ENCODE peak calls at places on chromosome 10, in four cellular contexts. S is CD14-positive monocyte, P is heart left ventricle, A is neural crest cell. C is an unnamed sample.

GRCh38 chr10:125262920-125263319 is 102.6 kb upstream of the CTBP2 start:
- DNase-seq in S (no peak), A (no peak), P (no peak), C (no peak)

GRCh38 chr10:126013489-126014281 is 117.3 kb downstream of the FANK1 start:
- DNase-seq in P (no peak), A (no peak), S (no peak), C (no peak)

GRCh38 chr10:13586676-13587355 is at the start of gene PRPF18:
- DNase-seq in P (peak; percentile 95), A (peak; percentile 92), S (peak; percentile 90), C (peak; percentile 93)

GRCh38 chr10:109103278-109103677 is 820.0 kb downstream of the XPNPEP1 start:
- DNase-seq in P (no peak), S (no peak), A (no peak), C (no peak)

GRCh38 chr10:77358666-77359065 is 278.9 kb downstream of the KCNMA1 start:
- DNase-seq in A (no peak), S (no peak), P (no peak), C (no peak)

GRCh38 chr10:5413012-5413938 is 918 bp downstream of the NET1 start:
- DNase-seq in A (peak; percentile 5), P (no peak), S (no peak), C (no peak)

GRCh38 chr10:87927091-87927490 is 63.7 kb downstream of the PTEN start:
- DNase-seq in P (no peak), A (no peak), S (no peak), C (no peak)

GRCh38 chr10:95423327-95424005 is 132.7 kb upstream of the PDLIM1 start:
- DNase-seq in P (no peak), S (no peak), A (no peak), C (no peak)

GRCh38 chr10:111107023-111107422 is 30.2 kb downstream of the ADRA2A start:
- DNase-seq in S (no peak), P (no peak), A (no peak), C (no peak)

GRCh38 chr10:71978476-71978875 is 14.3 kb downstream of the CHST3 start:
- DNase-seq in A (no peak), S (no peak), P (no peak), C (no peak)

GRCh38 chr10:26480909-26481703 is 43.0 kb downstream of the APBB1IP start:
- DNase-seq in P (no peak), S (peak; percentile 71), A (no peak), C (no peak)

GRCh38 chr10:12333382-12334185 is 15.8 kb upstream of the CAMK1D start:
- DNase-seq in A (no peak), S (peak; percentile 92), P (peak; percentile 73), C (no peak)

GRCh38 chr10:46551701-46552525 is 4.5 kb downstream of the GPRIN2 start:
- DNase-seq in P (peak; percentile 71), S (peak; percentile 44), A (peak; percentile 1), C (peak; percentile 5)

GRCh38 chr10:100996678-100997363 is 2.8 kb upstream of the LZTS2 start:
- DNase-seq in P (no peak), A (no peak), S (no peak), C (peak; percentile 62)

GRCh38 chr10:75982611-75983369 is 551.4 kb downstream of the LRMDA start:
- DNase-seq in S (no peak), P (no peak), A (no peak), C (no peak)

GRCh38 chr10:95295031-95295755 is 4.4 kb upstream of the PDLIM1 start:
- DNase-seq in A (no peak), S (no peak), P (peak; percentile 72), C (peak; percentile 38)

GRCh38 chr10:11180228-11180627 is 162.6 kb downstream of the CELF2 start:
- DNase-seq in A (no peak), S (peak; percentile 88), P (no peak), C (no peak)

GRCh38 chr10:103475437-103475836 is 3.6 kb downstream of the CALHM3 start:
- DNase-seq in P (no peak), A (no peak), S (no peak), C (no peak)
- TF ChIP-seq CTCF in P (no peak), A (no peak), S (no peak), C (no peak)

GRCh38 chr10:128268015-128268722 is 141.9 kb upstream of the MKI67 start:
- DNase-seq in P (no peak), S (no peak), A (peak; percentile 84), C (peak; percentile 81)
- TF ChIP-seq CTCF in P (peak; percentile 57), S (no peak), A (peak; percentile 82), C (peak; percentile 80)

GRCh38 chr10:59702347-59702746 is 7.3 kb downstream of the SLC16A9 start:
- DNase-seq in P (no peak), S (no peak), A (no peak), C (no peak)
- TF ChIP-seq CTCF in P (no peak), S (no peak), A (no peak), C (no peak)

GRCh38 chr10:55174419-55174818 is 373.4 kb upstream of the PCDH15 start:
- DNase-seq in A (no peak), S (no peak), P (no peak), C (peak; percentile 5)
- TF ChIP-seq CTCF in A (peak; percentile 30), S (no peak), P (no peak), C (no peak)

DNA sequence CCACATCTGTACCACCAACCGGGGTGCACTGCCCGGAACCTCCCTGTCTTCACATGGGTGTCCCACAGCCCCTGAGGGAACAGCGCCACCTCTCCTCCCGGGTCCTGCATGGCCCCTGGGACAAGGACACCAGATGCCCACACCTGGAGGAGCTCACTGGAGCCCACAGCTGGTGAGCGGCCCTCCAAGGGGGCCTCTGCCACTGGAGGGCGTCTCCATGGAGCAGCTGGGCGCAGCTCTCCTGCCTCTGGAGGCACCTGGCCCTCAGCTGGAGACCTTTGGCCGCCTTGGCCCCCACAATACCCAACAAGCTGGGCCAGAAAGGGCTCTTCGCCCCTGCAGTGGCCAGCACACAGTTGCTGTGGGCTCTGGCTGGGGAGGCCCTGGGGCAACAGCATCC is 7.3 kb upstream of the NKX6-2 start:
- DNase-seq in P (no peak), A (no peak), S (no peak), C (no peak)
- TF ChIP-seq CTCF in P (no peak), A (no peak), S (no peak), C (no peak)

C was measured in nephron progenitor cell.